ENCODE peak calls at places on chromosomes 2 and 18, in six cellular contexts. G, N, C, H, A and O are unnamed samples.

GRCh38 chr2:235171511-235172130 is 219.8 kb downstream of the SH3BP4 start:
- DNase-seq in C (no peak), N (no peak), A (no peak), G (peak), H (no peak), O (no peak)

GRCh38 chr18:54607213-54607934 is 16.3 kb downstream of the DYNAP start:
- DNase-seq in C (no peak), A (no peak), H (no peak), N (peak), G (no peak), O (no peak)

GRCh38 chr2:1814061-1814460 is 69.7 kb upstream of the PXDN start:
- DNase-seq in A (no peak), C (no peak), G (no peak), N (no peak), H (no peak), O (no peak)

GRCh38 chr18:69956037-69956436 is 8.4 kb upstream of the CD226 start:
- DNase-seq in G (no peak), C (peak), N (peak), H (no peak), A (no peak), O (no peak)

GRCh38 chr2:47205576-47206141 is 50.6 kb upstream of the STPG4 start:
- DNase-seq in N (no peak), C (no peak), A (no peak), H (peak), G (no peak), O (no peak)

GRCh38 chr18:39326772-39327171 is 1761.2 kb upstream of the CELF4 start:
- DNase-seq in N (no peak), C (no peak), G (no peak), H (no peak), A (no peak), O (no peak)

GRCh38 chr18:61860302-61860701 is 32.5 kb downstream of the RNF152 start:
- DNase-seq in G (no peak), A (no peak), C (no peak), N (no peak), H (no peak), O (no peak)

GRCh38 chr2:123500346-123500745 is 524.7 kb upstream of the CNTNAP5 start:
- DNase-seq in N (no peak), A (no peak), H (no peak), C (no peak), G (no peak), O (no peak)

GRCh38 chr2:220855296-220855695 is 716.8 kb downstream of the EPHA4 start:
- DNase-seq in C (no peak), A (no peak), G (peak), H (no peak), N (peak), O (no peak)

GRCh38 chr18:41324934-41325333 is 630.1 kb upstream of the PIK3C3 start:
- DNase-seq in N (no peak), A (no peak), H (no peak), C (no peak), G (peak), O (no peak)

GRCh38 chr2:54306561-54306960 is 50.5 kb upstream of the TSPYL6 start:
- DNase-seq in G (no peak), C (no peak), A (no peak), N (no peak), H (no peak), O (no peak)

GRCh38 chr2:171081649-171082111 is 79.0 kb downstream of the TLK1 start:
- DNase-seq in A (no peak), H (no peak), G (no peak), C (no peak), N (no peak), O (no peak)

GRCh38 chr18:6553234-6553900 is 138.7 kb upstream of the L3MBTL4 start:
- DNase-seq in H (no peak), A (no peak), N (no peak), G (no peak), C (no peak), O (no peak)

GRCh38 chr2:205680067-205680466 is 2.2 kb upstream of the NRP2 start:
- DNase-seq in G (peak), A (peak), N (no peak), C (peak), H (peak), O (peak)

GRCh38 chr2:42792087-42792582 is 248 bp downstream of the HAAO start:
- DNase-seq in C (no peak), H (no peak), A (no peak), G (no peak), N (no peak), O (no peak)

GRCh38 chr2:75199428-75200011 is at the start of gene TACR1:
- DNase-seq in A (peak), N (peak), H (peak), G (peak), C (peak), O (peak)

GRCh38 chr2:15166878-15167277 is 394.3 kb downstream of the NBAS start:
- DNase-seq in G (no peak), C (no peak), A (no peak), H (no peak), N (no peak), O (no peak)

GRCh38 chr2:69915050-69915945 is at the start of gene MXD1:
- DNase-seq in G (no peak), A (no peak), H (peak), C (peak), N (no peak), O (peak)

GRCh38 chr2:109368798-109369197 is 239.8 kb downstream of the SH3RF3 start:
- DNase-seq in A (no peak), H (no peak), N (no peak), G (no peak), C (peak), O (no peak)

GRCh38 chr2:17813015-17813741 is 3.1 kb upstream of the MSGN1 start:
- DNase-seq in G (no peak), C (no peak), A (no peak), N (no peak), H (no peak), O (no peak)

GRCh38 chr2:189624648-189625355 is 36.5 kb upstream of the ASNSD1 start:
- DNase-seq in N (no peak), A (no peak), H (no peak), C (no peak), G (no peak), O (no peak)

GRCh38 chr18:76348267-76349066 is 146.6 kb downstream of the ZNF516 start:
- DNase-seq in H (no peak), C (peak), A (no peak), G (no peak), N (no peak), O (no peak)

GRCh38 chr2:121489284-121489683 is 41.4 kb upstream of the RNU4ATAC start:
- DNase-seq in N (no peak), C (no peak), H (no peak), G (no peak), A (no peak), O (no peak)

GRCh38 chr2:10140841-10141610 is 18.5 kb downstream of the RRM2 start:
- DNase-seq in A (no peak), C (no peak), G (no peak), N (no peak), H (no peak), O (no peak)

GRCh38 chr18:55688066-55688465 is 100.1 kb upstream of the TCF4 start:
- DNase-seq in N (no peak), C (no peak), H (no peak), A (no peak), G (no peak), O (no peak)

GRCh38 chr18:42953306-42953705 is 162.2 kb downstream of the RIT2 start:
- DNase-seq in H (no peak), A (no peak), C (no peak), G (no peak), N (no peak), O (no peak)

GRCh38 chr2:178241852-178242551 is 47.7 kb downstream of the OSBPL6 start:
- DNase-seq in C (no peak), N (peak), A (peak), G (peak), H (peak), O (peak)

GRCh38 chr2:144510206-144510991 is 9.5 kb downstream of the ZEB2 start:
- DNase-seq in G (no peak), C (no peak), N (no peak), H (no peak), A (no peak), O (no peak)

GRCh38 chr18:12001400-12001799 is 20.1 kb downstream of the IMPA2 start:
- DNase-seq in C (no peak), A (no peak), H (no peak), N (no peak), G (no peak), O (no peak)

GRCh38 chr18:24913507-24914147 is 438.3 kb downstream of the ZNF521 start:
- DNase-seq in A (no peak), H (peak), G (no peak), N (no peak), C (no peak), O (no peak)

GRCh38 chr2:13021470-13021957 is 304.8 kb downstream of the TRIB2 start:
- DNase-seq in A (no peak), H (no peak), N (no peak), G (no peak), C (no peak), O (no peak)

GRCh38 chr2:30208453-30208852 is 22.9 kb upstream of the LBH start:
- DNase-seq in H (peak), A (peak), G (no peak), N (no peak), C (peak), O (peak)

GRCh38 chr2:163697429-163697828 is 38.4 kb downstream of the FIGN start:
- DNase-seq in G (no peak), N (no peak), A (no peak), C (no peak), H (no peak), O (no peak)